ENCODE peak calls at places on chromosome 22, in six cellular contexts. J, M, Q, R, G and N are unnamed samples.

GRCh38 chr22:22397292-22397870 is 111.2 kb downstream of the ZNF280B start:
- DNase-seq in M (peak; percentile 59), R (peak; percentile 56), G (no peak), J (no peak), Q (peak; percentile 28), N (peak; percentile 35)

GRCh38 chr22:46799626-46800025 is 37.2 kb downstream of the TBC1D22A start:
- DNase-seq in M (no peak), G (no peak), R (no peak), J (no peak), Q (no peak), N (no peak)

GRCh38 chr22:37387793-37388192 is 39.5 kb downstream of the ELFN2 start:
- DNase-seq in J (no peak), M (no peak), R (no peak), Q (no peak), G (no peak), N (no peak)

GRCh38 chr22:36218648-36219047 is 17.0 kb upstream of the APOL4 start:
- DNase-seq in R (no peak), G (no peak), J (no peak), M (no peak), Q (no peak), N (no peak)

GRCh38 chr22:22702159-22702873 is 57.9 kb downstream of the GGTLC2 start:
- DNase-seq in J (no peak), M (no peak), Q (peak; percentile 29), R (no peak), G (no peak), N (peak; percentile 55)

GRCh38 chr22:18122254-18122554 is 11.6 kb downstream of the TUBA8 start:
- DNase-seq in Q (no peak), J (no peak), R (no peak), G (no peak), M (no peak), N (no peak)

GRCh38 chr22:24803064-24803542 is 2.9 kb upstream of the SGSM1 start:
- DNase-seq in M (peak; percentile 41), Q (peak; percentile 81), G (no peak), J (no peak), R (peak; percentile 41), N (peak; percentile 81)

GRCh38 chr22:37282385-37282677 is at the start of gene CYTH4:
- DNase-seq in R (peak; percentile 73), G (peak; percentile 58), J (no peak), M (peak; percentile 64), Q (no peak), N (peak; percentile 70)

GRCh38 chr22:40203568-40203967 is 25.8 kb downstream of the TNRC6B start:
- DNase-seq in Q (no peak), J (no peak), M (no peak), G (no peak), R (no peak), N (no peak)

GRCh38 chr22:30837531-30837930 is 131.0 kb downstream of the MORC2 start:
- DNase-seq in M (no peak), J (no peak), R (no peak), G (no peak), Q (no peak), N (no peak)

GRCh38 chr22:22882033-22882717 is 5.4 kb upstream of the IGLL5 start:
- DNase-seq in G (no peak), M (no peak), R (no peak), J (peak; percentile 65), Q (no peak), N (peak; percentile 37)

GRCh38 chr22:41870786-41871185 is 37.9 kb downstream of the SREBF2 start:
- DNase-seq in J (no peak), Q (no peak), M (no peak), G (no peak), R (no peak), N (no peak)

GRCh38 chr22:25495286-25495685 is 69.2 kb upstream of the GRK3 start:
- DNase-seq in R (no peak), M (no peak), G (no peak), Q (no peak), J (no peak), N (no peak)

GRCh38 chr22:41480397-41480735 is 11.4 kb downstream of the ACO2 start:
- DNase-seq in Q (no peak), J (no peak), M (no peak), R (no peak), G (no peak), N (no peak)

GRCh38 chr22:22479999-22480532 is 28.5 kb downstream of the ZNF280B start:
- DNase-seq in J (no peak), G (no peak), M (no peak), R (no peak), Q (no peak), N (no peak)

DNA sequence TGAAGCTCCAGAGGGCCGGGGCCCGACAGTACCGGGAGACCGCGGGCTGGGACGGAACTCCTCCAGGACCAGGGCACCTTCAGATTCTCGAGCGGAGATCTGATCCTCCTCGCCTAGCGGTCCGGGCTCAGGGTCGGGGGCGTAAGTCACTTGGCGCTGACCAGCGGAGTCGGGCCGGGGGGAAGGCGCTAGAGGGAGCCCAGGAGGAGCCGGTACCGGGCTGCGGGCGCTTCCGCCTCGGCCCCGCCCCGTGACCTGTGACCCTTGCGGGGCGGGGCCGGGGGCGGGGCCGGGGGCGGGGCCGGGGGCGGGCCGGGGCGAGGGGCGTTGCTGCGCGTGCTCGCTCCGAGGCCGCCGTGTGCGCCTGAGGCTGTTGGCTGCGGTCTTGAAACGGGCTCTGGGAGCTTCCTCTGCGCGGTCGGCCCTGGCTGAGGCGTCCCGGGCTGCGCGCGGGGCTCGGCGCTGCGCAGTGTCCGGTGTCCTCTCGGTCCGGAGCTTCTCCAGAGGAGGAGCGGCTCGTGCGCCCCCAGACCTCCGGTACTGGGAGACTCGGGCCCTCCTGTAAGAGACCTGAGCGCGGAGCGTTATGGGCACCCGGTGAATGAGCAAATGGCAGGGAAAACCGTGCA is at the start of gene ARSA:
- DNase-seq in G (peak; percentile 27), J (peak; percentile 90), M (peak; percentile 85), Q (peak; percentile 80), R (peak; percentile 88), N (peak; percentile 71)
- TF ChIP-seq CTCF in G (peak; percentile 47), J (no peak), M (peak; percentile 58), Q (peak; percentile 24), R (peak; percentile 55), N (peak; percentile 26)

GRCh38 chr22:31995046-31995445 is 48.0 kb upstream of the SLC5A1 start:
- DNase-seq in R (no peak), Q (no peak), J (no peak), M (no peak), G (no peak), N (no peak)
- TF ChIP-seq CTCF in R (no peak), Q (no peak), J (no peak), M (peak; percentile 12), G (no peak), N (peak; percentile 35)

GRCh38 chr22:48885271-48885918 is 942.3 kb downstream of the BRD1 start:
- DNase-seq in G (no peak), M (peak; percentile 4), R (no peak), Q (no peak), J (no peak), N (no peak)
- TF ChIP-seq CTCF in G (no peak), M (no peak), R (no peak), Q (no peak), J (no peak), N (no peak)

DNA sequence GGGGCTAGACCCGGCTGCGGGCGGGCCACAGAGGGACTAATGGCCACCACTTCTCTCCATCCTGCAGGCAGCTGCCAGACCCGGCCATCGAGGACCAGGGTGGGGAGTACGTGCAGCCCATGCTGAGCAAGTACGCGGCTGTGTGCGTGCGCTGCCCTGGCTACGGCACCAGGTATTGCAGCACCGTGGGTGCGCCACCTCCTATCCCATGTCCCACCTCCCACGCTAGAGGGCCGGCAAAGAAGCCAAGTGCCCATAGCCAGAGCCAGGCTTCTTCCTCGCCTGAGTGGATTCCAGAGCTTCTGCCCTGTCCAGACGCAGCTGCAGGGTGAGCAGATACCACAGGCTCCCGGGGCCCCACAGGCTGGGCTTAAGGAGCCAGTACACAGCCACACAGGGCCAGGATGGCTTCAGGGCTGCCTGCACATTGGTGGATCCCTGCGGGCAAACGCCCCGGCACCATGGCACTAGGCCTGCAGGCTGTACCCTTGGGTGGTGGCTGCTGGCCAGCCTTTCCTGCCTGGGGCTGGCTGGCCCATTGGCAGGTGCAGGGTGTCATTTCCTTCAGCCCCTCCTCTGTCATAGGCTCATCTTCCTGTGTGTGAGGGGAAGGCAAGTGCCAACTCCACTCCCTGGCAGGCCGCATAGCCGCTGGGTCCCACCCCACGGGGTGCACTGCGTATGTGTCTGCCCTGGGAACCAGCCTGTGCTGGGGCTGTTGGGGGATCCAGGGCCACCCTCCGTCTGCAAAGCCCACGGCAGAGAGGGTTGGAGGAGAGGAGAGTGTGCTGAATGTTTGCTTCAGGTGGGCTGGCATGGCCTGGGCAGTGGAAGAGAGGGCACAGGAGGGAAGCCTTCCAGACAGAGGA is 16.5 kb upstream of the DGCR8 start:
- DNase-seq in J (no peak), Q (no peak), G (no peak), M (no peak), R (no peak), N (no peak)
- TF ChIP-seq CTCF in J (no peak), Q (no peak), G (no peak), M (no peak), R (no peak), N (no peak)

DNA sequence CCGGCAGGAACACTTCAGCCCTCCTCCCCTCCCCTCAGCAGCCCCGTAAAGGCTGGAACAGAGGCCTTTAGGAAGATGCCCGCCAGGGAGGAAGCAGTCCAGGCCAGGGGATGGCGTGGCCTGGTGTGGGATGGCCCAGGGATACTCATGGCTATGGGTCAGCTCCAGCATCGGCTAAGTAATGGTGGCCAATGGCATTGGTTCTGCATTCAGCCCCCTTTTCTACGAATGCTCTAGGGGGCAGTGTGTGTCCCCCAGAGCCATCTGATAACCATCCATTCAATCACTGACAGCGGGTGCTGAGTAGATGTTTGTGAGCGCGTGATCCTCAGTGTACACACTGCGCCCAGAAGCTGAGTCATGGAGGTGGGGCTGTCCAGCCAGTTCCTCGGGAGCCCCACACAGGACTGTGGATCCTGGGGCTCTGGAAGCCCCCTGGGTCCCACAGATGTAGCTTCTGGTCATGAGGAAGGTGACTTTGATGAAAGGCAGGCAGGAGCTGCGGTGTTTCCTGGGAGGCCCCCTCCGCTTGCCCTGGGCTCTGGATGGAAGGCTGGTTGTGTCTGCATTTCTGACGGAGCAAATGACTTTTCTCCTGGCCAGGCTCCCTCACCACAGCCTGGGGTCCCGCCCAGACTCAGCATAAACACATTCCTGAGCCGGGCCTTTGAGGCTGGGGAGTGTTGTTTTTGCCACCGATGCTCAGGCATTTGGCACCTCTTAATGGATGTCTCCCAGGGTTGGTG is 46.5 kb downstream of the FBLN1 start:
- DNase-seq in Q (no peak), M (peak; percentile 42), R (peak; percentile 52), J (no peak), G (peak; percentile 65), N (peak; percentile 69)
- TF ChIP-seq CTCF in Q (no peak), M (no peak), R (no peak), J (no peak), G (peak; percentile 38), N (peak; percentile 49)